ENCODE peak calls at places on chromosomes 6 and 20, in eight cellular contexts. One of them, this sample, is unnamed.

GRCh38 chr6:80022803-80023202 is 18.4 kb downstream of the TTK start:
- DNase-seq in HCT116: no peak
- DNase-seq in NCI-H1417: no peak
- DNase-seq in activated naive CD4-positive, alpha-beta T cell treated with anti-CD3 and anti-CD28 coated beads for 36 hours: no peak
- DNase-seq in uterus: no peak
- DNase-seq in activated T-helper 9 cell treated with anti-CD3 and anti-CD28 coated beads, Interleukin-2, amount 50 U/mL, for 16 hours: no peak
- DNase-seq in HEK293T: no peak
- DNase-seq in foreskin keratinocyte: peak
- DNase-seq in this sample: no peak

GRCh38 chr6:106444777-106445507 is 84.4 kb downstream of the CRYBG1 start:
- DNase-seq in HCT116: peak
- DNase-seq in NCI-H1417: peak
- DNase-seq in activated naive CD4-positive, alpha-beta T cell treated with anti-CD3 and anti-CD28 coated beads for 36 hours: peak
- DNase-seq in uterus: no peak
- DNase-seq in activated T-helper 9 cell treated with anti-CD3 and anti-CD28 coated beads, Interleukin-2, amount 50 U/mL, for 16 hours: no peak
- DNase-seq in HEK293T: peak
- DNase-seq in foreskin keratinocyte: peak
- DNase-seq in this sample: no peak

GRCh38 chr6:68958327-68958726 is 323.2 kb downstream of the ADGRB3 start:
- DNase-seq in HCT116: no peak
- DNase-seq in NCI-H1417: peak
- DNase-seq in activated naive CD4-positive, alpha-beta T cell treated with anti-CD3 and anti-CD28 coated beads for 36 hours: no peak
- DNase-seq in uterus: no peak
- DNase-seq in activated T-helper 9 cell treated with anti-CD3 and anti-CD28 coated beads, Interleukin-2, amount 50 U/mL, for 16 hours: no peak
- DNase-seq in HEK293T: no peak
- DNase-seq in foreskin keratinocyte: no peak
- DNase-seq in this sample: no peak

GRCh38 chr6:100353276-100354015 is 111.3 kb downstream of the SIM1 start:
- DNase-seq in HCT116: no peak
- DNase-seq in NCI-H1417: no peak
- DNase-seq in activated naive CD4-positive, alpha-beta T cell treated with anti-CD3 and anti-CD28 coated beads for 36 hours: no peak
- DNase-seq in uterus: no peak
- DNase-seq in activated T-helper 9 cell treated with anti-CD3 and anti-CD28 coated beads, Interleukin-2, amount 50 U/mL, for 16 hours: no peak
- DNase-seq in HEK293T: no peak
- DNase-seq in foreskin keratinocyte: no peak
- DNase-seq in this sample: no peak

GRCh38 chr6:160733045-160733646 is 31.1 kb downstream of the PLG start:
- DNase-seq in HCT116: peak
- DNase-seq in NCI-H1417: peak
- DNase-seq in activated naive CD4-positive, alpha-beta T cell treated with anti-CD3 and anti-CD28 coated beads for 36 hours: peak
- DNase-seq in uterus: peak
- DNase-seq in activated T-helper 9 cell treated with anti-CD3 and anti-CD28 coated beads, Interleukin-2, amount 50 U/mL, for 16 hours: no peak
- DNase-seq in HEK293T: peak
- DNase-seq in foreskin keratinocyte: peak
- DNase-seq in this sample: peak

GRCh38 chr20:10063482-10063881 is 28.7 kb downstream of the ANKEF1 start:
- DNase-seq in HCT116: no peak
- DNase-seq in NCI-H1417: no peak
- DNase-seq in activated naive CD4-positive, alpha-beta T cell treated with anti-CD3 and anti-CD28 coated beads for 36 hours: no peak
- DNase-seq in uterus: no peak
- DNase-seq in activated T-helper 9 cell treated with anti-CD3 and anti-CD28 coated beads, Interleukin-2, amount 50 U/mL, for 16 hours: no peak
- DNase-seq in HEK293T: no peak
- DNase-seq in foreskin keratinocyte: no peak
- DNase-seq in this sample: no peak

GRCh38 chr6:100730001-100730400 is 151.1 kb downstream of the ASCC3 start:
- DNase-seq in HCT116: no peak
- DNase-seq in NCI-H1417: no peak
- DNase-seq in activated naive CD4-positive, alpha-beta T cell treated with anti-CD3 and anti-CD28 coated beads for 36 hours: no peak
- DNase-seq in uterus: no peak
- DNase-seq in activated T-helper 9 cell treated with anti-CD3 and anti-CD28 coated beads, Interleukin-2, amount 50 U/mL, for 16 hours: no peak
- DNase-seq in HEK293T: no peak
- DNase-seq in foreskin keratinocyte: no peak
- DNase-seq in this sample: no peak

GRCh38 chr6:69096681-69097080 is 461.6 kb downstream of the ADGRB3 start:
- DNase-seq in HCT116: no peak
- DNase-seq in NCI-H1417: no peak
- DNase-seq in activated naive CD4-positive, alpha-beta T cell treated with anti-CD3 and anti-CD28 coated beads for 36 hours: no peak
- DNase-seq in uterus: no peak
- DNase-seq in activated T-helper 9 cell treated with anti-CD3 and anti-CD28 coated beads, Interleukin-2, amount 50 U/mL, for 16 hours: no peak
- DNase-seq in HEK293T: no peak
- DNase-seq in foreskin keratinocyte: no peak
- DNase-seq in this sample: no peak

GRCh38 chr6:71294121-71294523 is 5.5 kb downstream of the OGFRL1 start:
- DNase-seq in HCT116: no peak
- DNase-seq in NCI-H1417: no peak
- DNase-seq in activated naive CD4-positive, alpha-beta T cell treated with anti-CD3 and anti-CD28 coated beads for 36 hours: no peak
- DNase-seq in uterus: no peak
- DNase-seq in activated T-helper 9 cell treated with anti-CD3 and anti-CD28 coated beads, Interleukin-2, amount 50 U/mL, for 16 hours: no peak
- DNase-seq in HEK293T: no peak
- DNase-seq in foreskin keratinocyte: no peak
- DNase-seq in this sample: no peak

GRCh38 chr6:64777941-64778785 is 928.9 kb downstream of the EYS start:
- DNase-seq in HCT116: no peak
- DNase-seq in NCI-H1417: no peak
- DNase-seq in activated naive CD4-positive, alpha-beta T cell treated with anti-CD3 and anti-CD28 coated beads for 36 hours: no peak
- DNase-seq in uterus: no peak
- DNase-seq in activated T-helper 9 cell treated with anti-CD3 and anti-CD28 coated beads, Interleukin-2, amount 50 U/mL, for 16 hours: no peak
- DNase-seq in HEK293T: no peak
- DNase-seq in foreskin keratinocyte: peak
- DNase-seq in this sample: no peak

GRCh38 chr6:127464881-127465459 is 5.8 kb upstream of the KIAA0408 start:
- DNase-seq in HCT116: peak
- DNase-seq in NCI-H1417: peak
- DNase-seq in activated naive CD4-positive, alpha-beta T cell treated with anti-CD3 and anti-CD28 coated beads for 36 hours: peak
- DNase-seq in uterus: peak
- DNase-seq in activated T-helper 9 cell treated with anti-CD3 and anti-CD28 coated beads, Interleukin-2, amount 50 U/mL, for 16 hours: peak
- DNase-seq in HEK293T: peak
- DNase-seq in foreskin keratinocyte: peak
- DNase-seq in this sample: peak

GRCh38 chr6:22008248-22008836 is 288.5 kb downstream of the PRL start:
- DNase-seq in HCT116: no peak
- DNase-seq in NCI-H1417: no peak
- DNase-seq in activated naive CD4-positive, alpha-beta T cell treated with anti-CD3 and anti-CD28 coated beads for 36 hours: no peak
- DNase-seq in uterus: no peak
- DNase-seq in activated T-helper 9 cell treated with anti-CD3 and anti-CD28 coated beads, Interleukin-2, amount 50 U/mL, for 16 hours: no peak
- DNase-seq in HEK293T: no peak
- DNase-seq in foreskin keratinocyte: no peak
- DNase-seq in this sample: no peak

This sample was measured in transverse colon.